ENCODE peak calls at places on chromosomes 3 and 15, in ten cellular contexts. Y is upper lobe of right lung, S is uterus, Z is SK-N-SH, E is endothelial cell, L is NCI-H1105, U is NCI-H69, F is stomach, R is hepatocyte, J is heart left ventricle. Q is an unnamed sample.

GRCh38 chr3:29346828-29347227 is 66.0 kb downstream of the RBMS3 start:
- DNase-seq in Y (no peak), S (no peak), Z (no peak), E (no peak), L (no peak), U (peak), F (no peak), R (peak), J (no peak), Q (no peak)

GRCh38 chr3:71694358-71694999 is 30.7 kb downstream of the EIF4E3 start:
- DNase-seq in Y (no peak), S (no peak), Z (no peak), E (no peak), L (no peak), U (no peak), F (no peak), R (peak), J (no peak), Q (peak)

GRCh38 chr3:144556392-144556791 is 584.8 kb downstream of the DIPK2A start:
- DNase-seq in Y (no peak), S (no peak), Z (no peak), E (no peak), L (no peak), U (no peak), F (no peak), R (no peak), J (no peak), Q (no peak)

GRCh38 chr3:152707314-152707713 is 127.6 kb upstream of the P2RY1 start:
- DNase-seq in Y (no peak), S (no peak), Z (peak), E (no peak), L (no peak), U (no peak), F (no peak), R (no peak), J (no peak), Q (no peak)

GRCh38 chr3:174116421-174116820 is 718.9 kb downstream of the NLGN1 start:
- DNase-seq in Y (no peak), S (no peak), Z (no peak), E (no peak), L (no peak), U (no peak), F (no peak), R (no peak), J (no peak), Q (no peak)

GRCh38 chr3:187804120-187805106 is 59.1 kb upstream of the BCL6 start:
- DNase-seq in Y (no peak), S (no peak), Z (no peak), E (no peak), L (no peak), U (no peak), F (no peak), R (no peak), J (no peak), Q (no peak)

GRCh38 chr3:17119198-17120072 is 234.7 kb downstream of the PLCL2 start:
- DNase-seq in Y (no peak), S (no peak), Z (no peak), E (no peak), L (no peak), U (no peak), F (no peak), R (no peak), J (no peak), Q (no peak)

GRCh38 chr15:86231864-86232801 is 152.5 kb downstream of the AGBL1 start:
- DNase-seq in Y (no peak), S (peak), Z (peak), E (peak), L (peak), U (peak), F (no peak), R (peak), J (peak), Q (peak)

GRCh38 chr15:76196286-76196948 is 114.9 kb downstream of the ETFA start:
- DNase-seq in Y (peak), S (peak), Z (peak), E (no peak), L (no peak), U (peak), F (peak), R (peak), J (peak), Q (peak)

GRCh38 chr3:54087581-54088410 is 34.6 kb upstream of the CACNA2D3 start:
- DNase-seq in Y (peak), S (no peak), Z (peak), E (peak), L (no peak), U (peak), F (no peak), R (peak), J (no peak), Q (peak)

GRCh38 chr3:120693439-120694172 is 11.6 kb upstream of the HGD start:
- DNase-seq in Y (no peak), S (no peak), Z (no peak), E (no peak), L (peak), U (peak), F (no peak), R (peak), J (no peak), Q (no peak)

GRCh38 chr3:98974442-98974841 is 72.9 kb upstream of the DCBLD2 start:
- DNase-seq in Y (no peak), S (no peak), Z (no peak), E (no peak), L (no peak), U (no peak), F (no peak), R (no peak), J (no peak), Q (no peak)

GRCh38 chr3:132288357-132288756 is 28.9 kb upstream of the ACP3 start:
- DNase-seq in Y (no peak), S (no peak), Z (no peak), E (no peak), L (no peak), U (no peak), F (no peak), R (no peak), J (no peak), Q (peak)

GRCh38 chr3:107938128-107938527 is 152.7 kb downstream of the CD47 start:
- DNase-seq in Y (no peak), S (no peak), Z (peak), E (peak), L (no peak), U (peak), F (no peak), R (peak), J (peak), Q (peak)

GRCh38 chr15:94056314-94056713 is 175.0 kb upstream of the MCTP2 start:
- DNase-seq in Y (no peak), S (no peak), Z (no peak), E (no peak), L (no peak), U (no peak), F (no peak), R (no peak), J (no peak), Q (no peak)

GRCh38 chr3:194584435-194584776 is 48.8 kb downstream of the TMEM44 start:
- DNase-seq in Y (no peak), S (no peak), Z (no peak), E (no peak), L (no peak), U (no peak), F (no peak), R (no peak), J (no peak), Q (no peak)

GRCh38 chr15:79425591-79426295 is 6.4 kb upstream of the MINAR1 start:
- DNase-seq in Y (no peak), S (no peak), Z (no peak), E (no peak), L (no peak), U (no peak), F (no peak), R (no peak), J (no peak), Q (no peak)

GRCh38 chr3:173567997-173568396 is 170.5 kb downstream of the NLGN1 start:
- DNase-seq in Y (no peak), S (no peak), Z (no peak), E (no peak), L (no peak), U (no peak), F (no peak), R (no peak), J (no peak), Q (no peak)

GRCh38 chr15:78790027-78790426 is 21.2 kb downstream of the ADAMTS7 start:
- DNase-seq in Y (no peak), S (no peak), Z (no peak), E (no peak), L (no peak), U (no peak), F (no peak), R (no peak), J (peak), Q (no peak)

GRCh38 chr3:45978348-45978747 is 17.3 kb downstream of the FYCO1 start:
- DNase-seq in Y (peak), S (no peak), Z (no peak), E (no peak), L (peak), U (peak), F (peak), R (peak), J (no peak), Q (no peak)

GRCh38 chr3:150721285-150722130 is 17.8 kb upstream of the ERICH6 start:
- DNase-seq in Y (no peak), S (no peak), Z (peak), E (no peak), L (peak), U (peak), F (no peak), R (peak), J (no peak), Q (peak)

GRCh38 chr3:8660781-8661180 is 16.2 kb upstream of the SSUH2 start:
- DNase-seq in Y (no peak), S (no peak), Z (no peak), E (no peak), L (no peak), U (no peak), F (no peak), R (no peak), J (peak), Q (peak)

GRCh38 chr3:39065197-39065596 is 13.4 kb downstream of the WDR48 start:
- DNase-seq in Y (no peak), S (no peak), Z (peak), E (peak), L (no peak), U (peak), F (no peak), R (peak), J (no peak), Q (peak)

GRCh38 chr3:162021206-162021605 is 524.6 kb downstream of the OTOL1 start:
- DNase-seq in Y (no peak), S (no peak), Z (no peak), E (no peak), L (no peak), U (no peak), F (no peak), R (no peak), J (no peak), Q (no peak)

GRCh38 chr3:49656541-49657112 is 17.5 kb upstream of the APEH start:
- DNase-seq in Y (no peak), S (no peak), Z (no peak), E (no peak), L (no peak), U (no peak), F (no peak), R (no peak), J (no peak), Q (peak)

GRCh38 chr3:15102833-15103232 is 3.9 kb upstream of the RBSN start:
- DNase-seq in Y (no peak), S (no peak), Z (no peak), E (no peak), L (no peak), U (peak), F (no peak), R (no peak), J (peak), Q (no peak)

GRCh38 chr15:62389887-62390792 is 225.1 kb upstream of the C2CD4B start:
- DNase-seq in Y (peak), S (peak), Z (peak), E (peak), L (peak), U (peak), F (peak), R (peak), J (peak), Q (peak)

GRCh38 chr15:70818580-70818979 is 35.4 kb downstream of the LARP6 start:
- DNase-seq in Y (no peak), S (no peak), Z (no peak), E (no peak), L (no peak), U (no peak), F (no peak), R (no peak), J (no peak), Q (no peak)

Q was measured in cardiac muscle cell.